ENCODE peak calls at places on chromosomes 13 and 19, in seven cellular contexts. X is skeletal muscle cell, H is GF-D8, L is RWPE1, B is keratinocyte, F is thoracic aorta, P is choroid plexus epithelial cell. G is an unnamed sample.

GRCh38 chr19:14072535-14073231 is at the start of gene MISP3:
- DNase-seq in X (no peak), H (no peak), L (no peak), B (no peak), F (no peak), P (peak), G (peak)

GRCh38 chr13:72820156-72820897 is 38.4 kb downstream of the PIBF1 start:
- DNase-seq in X (peak), H (no peak), L (no peak), B (no peak), F (no peak), P (peak), G (no peak)

GRCh38 chr19:46629546-46630025 is 4.7 kb upstream of the PTGIR start:
- DNase-seq in X (no peak), H (peak), L (no peak), B (no peak), F (no peak), P (no peak), G (no peak)

GRCh38 chr19:31674503-31675186 is 325.4 kb upstream of the TSHZ3 start:
- DNase-seq in X (no peak), H (no peak), L (no peak), B (no peak), F (no peak), P (peak), G (no peak)

GRCh38 chr19:3762501-3763459 is at the start of gene MRPL54:
- DNase-seq in X (peak), H (peak), L (peak), B (peak), F (peak), P (peak), G (peak)

GRCh38 chr13:25213716-25214115 is 41.6 kb upstream of the AMER2 start:
- DNase-seq in X (no peak), H (no peak), L (peak), B (peak), F (no peak), P (no peak), G (no peak)

GRCh38 chr19:1122972-1123363 is 19.2 kb downstream of the GPX4 start:
- DNase-seq in X (no peak), H (no peak), L (peak), B (no peak), F (no peak), P (peak), G (peak)

GRCh38 chr13:98182589-98182988 is 5.5 kb upstream of the RNF113B start:
- DNase-seq in X (no peak), H (no peak), L (no peak), B (no peak), F (no peak), P (no peak), G (no peak)

GRCh38 chr19:46298477-46299003 is 1.7 kb downstream of the HIF3A start:
- DNase-seq in X (no peak), H (no peak), L (no peak), B (no peak), F (no peak), P (no peak), G (no peak)

GRCh38 chr19:49631279-49631588 is 8.7 kb downstream of the RRAS start:
- DNase-seq in X (no peak), H (no peak), L (no peak), B (no peak), F (no peak), P (no peak), G (no peak)

GRCh38 chr13:40247845-40248244 is 418.6 kb downstream of the FOXO1 start:
- DNase-seq in X (no peak), H (no peak), L (no peak), B (no peak), F (no peak), P (peak), G (no peak)

GRCh38 chr19:5329141-5329540 is 11.5 kb downstream of the PTPRS start:
- DNase-seq in X (no peak), H (no peak), L (no peak), B (no peak), F (no peak), P (no peak), G (no peak)

GRCh38 chr13:112592181-112592580 is 4.2 kb upstream of the TUBGCP3 start:
- DNase-seq in X (no peak), H (no peak), L (no peak), B (no peak), F (no peak), P (no peak), G (no peak)